ENCODE peak calls at places on chromosomes 11 and 22, in nine cellular contexts. B, R, T, W, Y, U, K, G and E are unnamed samples.
A peak's percentile ranks its signal among the peaks of the same experiment; 100 is the strongest.

GRCh38 chr22:23553438-23553837 is 26.7 kb downstream of the IGLL1 start:
- DNase-seq in T (no peak), W (no peak), B (no peak), U (no peak), Y (no peak), G (no peak), K (no peak), R (no peak), E (no peak)

GRCh38 chr11:60563553-60564235 is 48.5 kb downstream of the MS4A13 start:
- DNase-seq in G (no peak), R (no peak), K (no peak), U (peak; percentile 33), T (no peak), B (no peak), Y (peak; percentile 4), W (no peak), E (no peak)

GRCh38 chr11:102632026-102632425 is 6.9 kb upstream of the MMP20 start:
- DNase-seq in K (no peak), Y (no peak), W (no peak), R (no peak), U (no peak), T (no peak), G (no peak), B (no peak), E (no peak)

GRCh38 chr11:12061851-12062560 is 48.4 kb upstream of the MICAL2 start:
- DNase-seq in G (no peak), B (no peak), U (no peak), Y (no peak), R (no peak), K (no peak), W (no peak), T (no peak), E (peak; percentile 78)

GRCh38 chr22:32469799-32470212 is 4.8 kb upstream of the FBXO7 start:
- DNase-seq in W (no peak), T (no peak), Y (no peak), B (no peak), R (no peak), U (no peak), K (peak; percentile 7), G (no peak), E (no peak)

GRCh38 chr11:79078999-79079398 is 361.8 kb downstream of the TENM4 start:
- DNase-seq in Y (no peak), B (peak; percentile 42), G (no peak), R (peak; percentile 54), U (no peak), T (no peak), K (no peak), W (no peak), E (no peak)

GRCh38 chr11:4203603-4204360 is 109.2 kb downstream of the RRM1 start:
- DNase-seq in R (no peak), Y (no peak), G (no peak), U (no peak), T (no peak), W (no peak), B (no peak), K (no peak), E (no peak)

GRCh38 chr11:56183459-56183858 is 7.0 kb downstream of the OR5J2 start:
- DNase-seq in W (no peak), T (no peak), G (no peak), U (no peak), K (no peak), R (no peak), B (no peak), Y (no peak), E (no peak)

GRCh38 chr22:20080445-20080775 is 369 bp downstream of the DGCR8 start:
- DNase-seq in K (peak; percentile 15), R (peak; percentile 70), U (peak; percentile 63), Y (peak; percentile 90), T (no peak), W (peak; percentile 73), G (peak; percentile 60), B (peak; percentile 73), E (peak; percentile 31)

GRCh38 chr11:36567684-36568083 is at the start of gene RAG1:
- DNase-seq in G (no peak), R (no peak), Y (no peak), K (no peak), U (no peak), B (no peak), T (no peak), W (no peak), E (peak; percentile 62)